ENCODE peak calls at places on chromosomes 13 and 19, in four cellular contexts. One of them, this sample, is unnamed.
A peak's percentile ranks its signal among the peaks of the same experiment; 100 is the strongest.

GRCh38 chr19:42412223-42412622 is 15.0 kb downstream of the LIPE start:
- DNase-seq in NCI-H1417: no peak
- DNase-seq in upper lobe of left lung: no peak
- DNase-seq in nucleus accumbens: peak; percentile 78
- DNase-seq in this sample: no peak

GRCh38 chr19:35719402-35720162 is 1.8 kb downstream of the KMT2B start:
- DNase-seq in nucleus accumbens: no peak
- DNase-seq in NCI-H1417: no peak
- DNase-seq in upper lobe of left lung: no peak
- DNase-seq in this sample: no peak

GRCh38 chr13:38223093-38223492 is 126.6 kb upstream of the UFM1 start:
- DNase-seq in nucleus accumbens: no peak
- DNase-seq in NCI-H1417: no peak
- DNase-seq in upper lobe of left lung: no peak
- DNase-seq in this sample: peak; percentile 1

GRCh38 chr19:17418710-17419109 is 1.1 kb upstream of the MVB12A start:
- DNase-seq in nucleus accumbens: no peak
- DNase-seq in NCI-H1417: no peak
- DNase-seq in upper lobe of left lung: no peak
- DNase-seq in this sample: no peak

GRCh38 chr19:42121666-42122069 is 10.6 kb downstream of the POU2F2 start:
- DNase-seq in upper lobe of left lung: peak; percentile 70
- DNase-seq in nucleus accumbens: no peak
- DNase-seq in NCI-H1417: no peak
- DNase-seq in this sample: peak; percentile 88

GRCh38 chr19:36141039-36141914 is 1.4 kb downstream of the CAPNS1 start:
- DNase-seq in nucleus accumbens: peak; percentile 58
- DNase-seq in NCI-H1417: peak; percentile 94
- DNase-seq in upper lobe of left lung: peak; percentile 94
- DNase-seq in this sample: peak; percentile 76

GRCh38 chr13:85497652-85498051 is 301.6 kb downstream of the SLITRK6 start:
- DNase-seq in NCI-H1417: no peak
- DNase-seq in upper lobe of left lung: no peak
- DNase-seq in nucleus accumbens: no peak
- DNase-seq in this sample: peak; percentile 97

GRCh38 chr19:47351545-47351944 is 2.4 kb downstream of the DHX34 start:
- DNase-seq in upper lobe of left lung: no peak
- DNase-seq in nucleus accumbens: no peak
- DNase-seq in NCI-H1417: no peak
- DNase-seq in this sample: peak; percentile 27

GRCh38 chr13:55999709-56000108 is 1141.0 kb upstream of the PRR20A start:
- DNase-seq in upper lobe of left lung: no peak
- DNase-seq in nucleus accumbens: no peak
- DNase-seq in NCI-H1417: peak; percentile 20
- DNase-seq in this sample: no peak

GRCh38 chr13:30049692-30050091 is 199.3 kb upstream of the UBL3 start:
- DNase-seq in upper lobe of left lung: no peak
- DNase-seq in NCI-H1417: no peak
- DNase-seq in nucleus accumbens: no peak
- DNase-seq in this sample: no peak

GRCh38 chr19:31378404-31378803 is 29.2 kb upstream of the TSHZ3 start:
- DNase-seq in nucleus accumbens: no peak
- DNase-seq in NCI-H1417: no peak
- DNase-seq in upper lobe of left lung: no peak
- DNase-seq in this sample: peak; percentile 95

GRCh38 chr19:37654833-37655688 is at the start of gene ZFP30:
- DNase-seq in NCI-H1417: peak; percentile 94
- DNase-seq in upper lobe of left lung: peak; percentile 82
- DNase-seq in nucleus accumbens: peak; percentile 85
- DNase-seq in this sample: peak; percentile 81